ENCODE peak calls at places on chromosomes 11 and 22, in eight cellular contexts. O is cardiac muscle cell; N is GM23338; G is CD8-positive, alpha-beta T cell; U is Caco-2; B is colonic mucosa; P is pancreas; A is body of pancreas. R is an unnamed sample.
A peak's percentile ranks its signal among the peaks of the same experiment; 100 is the strongest.

GRCh38 chr22:44074286-44074984 is 50.3 kb downstream of the PARVB start:
- DNase-seq in G (no peak), N (no peak), P (no peak), U (no peak), B (no peak), O (no peak), A (no peak), R (peak; percentile 60)

GRCh38 chr22:39428597-39429071 is 28.2 kb upstream of the MGAT3 start:
- DNase-seq in B (no peak), P (no peak), U (peak; percentile 65), O (no peak), G (no peak), N (peak; percentile 98), A (no peak), R (no peak)

GRCh38 chr11:111299111-111300026 is 1.0 kb downstream of the POU2AF3 start:
- DNase-seq in A (peak; percentile 78), G (no peak), P (peak; percentile 69), U (peak; percentile 87), B (peak; percentile 74), O (peak; percentile 48), N (peak; percentile 75), R (no peak)

GRCh38 chr11:12540075-12540685 is 134.0 kb upstream of the TEAD1 start:
- DNase-seq in G (no peak), P (no peak), U (no peak), B (no peak), A (no peak), N (peak; percentile 17), O (peak; percentile 63), R (no peak)

GRCh38 chr22:20058989-20059770 is 20.9 kb upstream of the DGCR8 start:
- DNase-seq in G (no peak), N (no peak), O (peak; percentile 71), P (no peak), U (no peak), B (no peak), A (no peak), R (no peak)

GRCh38 chr22:31917227-31917921 is 27.0 kb upstream of the YWHAH start:
- DNase-seq in U (no peak), P (peak; percentile 40), O (no peak), A (peak; percentile 54), B (peak; percentile 25), G (no peak), N (no peak), R (no peak)

GRCh38 chr11:47152126-47152952 is 24.3 kb downstream of the ARFGAP2 start:
- DNase-seq in U (no peak), A (no peak), G (no peak), O (no peak), P (no peak), N (no peak), B (no peak), R (no peak)

GRCh38 chr11:33721291-33721840 is 14.9 kb downstream of the CD59 start:
- DNase-seq in U (no peak), A (no peak), B (no peak), P (no peak), O (peak; percentile 43), G (no peak), N (no peak), R (no peak)

GRCh38 chr11:130407978-130408377 is 20.4 kb downstream of the ADAMTS8 start:
- DNase-seq in U (no peak), P (no peak), A (peak; percentile 57), N (no peak), B (no peak), G (no peak), O (peak; percentile 46), R (no peak)

GRCh38 chr22:24432059-24432853 is 4.9 kb downstream of the ADORA2A start:
- DNase-seq in P (no peak), N (no peak), A (peak; percentile 42), O (peak; percentile 82), U (no peak), G (peak; percentile 35), B (peak; percentile 59), R (peak; percentile 71)

GRCh38 chr22:36610567-36610966 is 81.6 kb upstream of the EIF3D start:
- DNase-seq in G (no peak), N (no peak), U (no peak), B (no peak), O (no peak), A (peak; percentile 60), P (peak; percentile 39), R (no peak)

GRCh38 chr22:36612458-36612857 is 83.5 kb upstream of the EIF3D start:
- DNase-seq in O (peak; percentile 10), G (no peak), N (no peak), P (peak; percentile 59), A (peak; percentile 74), B (no peak), U (no peak), R (no peak)

GRCh38 chr22:36608987-36609386 is 80.0 kb upstream of the EIF3D start:
- DNase-seq in A (no peak), G (no peak), B (no peak), U (no peak), O (no peak), N (peak; percentile 44), P (no peak), R (no peak)

GRCh38 chr22:36610056-36610455 is 81.1 kb upstream of the EIF3D start:
- DNase-seq in G (no peak), A (no peak), B (no peak), U (no peak), P (no peak), N (peak; percentile 47), O (no peak), R (no peak)

DNA sequence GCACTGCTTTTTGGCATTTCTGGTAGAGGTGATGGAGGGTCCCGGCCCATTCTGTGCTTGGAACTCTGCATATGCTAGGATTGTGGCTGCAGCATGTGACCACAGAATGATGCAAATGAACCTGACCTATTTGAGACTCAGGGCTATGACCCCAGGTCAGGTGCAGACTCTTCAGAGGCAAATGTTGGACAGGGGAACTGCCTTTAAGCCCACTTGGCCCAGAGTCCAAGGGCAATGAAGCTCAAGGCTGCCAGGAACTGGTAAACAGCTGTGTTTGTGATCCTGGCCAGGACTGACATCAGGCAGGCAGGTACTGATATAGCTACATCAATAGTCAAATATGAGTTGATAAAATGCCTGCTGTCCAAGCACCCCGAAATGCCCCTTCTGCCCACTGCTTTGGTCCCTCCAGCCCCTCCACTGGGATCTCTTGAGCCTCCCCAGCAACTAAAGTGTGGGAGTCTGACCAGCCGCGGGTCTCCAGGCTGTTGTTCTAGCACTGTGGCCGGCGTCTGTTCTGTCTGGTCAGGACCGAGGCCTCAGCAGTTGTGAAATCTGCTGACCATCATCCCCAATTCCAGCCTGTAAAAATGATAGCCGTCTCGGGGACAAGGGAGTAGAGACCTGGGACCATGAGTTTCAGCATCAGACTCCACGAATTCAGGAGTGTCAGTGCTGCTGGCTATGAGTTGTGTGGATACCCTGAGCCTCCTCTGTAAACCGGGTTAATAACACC is 82.4 kb upstream of the EIF3D start:
- DNase-seq in B (no peak), G (no peak), O (no peak), U (no peak), P (peak; percentile 76), A (peak; percentile 89), N (no peak), R (no peak)
- H3K27me3 ChIP-seq in B (peaks cover 5% of the 10 kb centered on the region), G (no peaks in the 10 kb centered on the region), O (no peaks in the 10 kb centered on the region), U (peaks cover 8% of the 10 kb centered on the region), P (no peaks in the 10 kb centered on the region), A (no peaks in the 10 kb centered on the region), N (no peaks in the 10 kb centered on the region), R (peaks cover 2% of the 10 kb centered on the region)

GRCh38 chr11:73151371-73151870 is 9.3 kb upstream of the FCHSD2 start:
- DNase-seq in P (no peak), A (no peak), O (no peak), N (no peak), U (no peak), B (no peak), G (no peak), R (no peak)
- H3K4me1 ChIP-seq in P (peaks cover 20% of the 10 kb centered on the region), A (peaks cover 20% of the 10 kb centered on the region), O (peaks cover 21% of the 10 kb centered on the region), N (peaks cover 8% of the 10 kb centered on the region), U (peaks cover 2% of the 10 kb centered on the region), B (no peaks in the 10 kb centered on the region), G (peaks cover 45% of the 10 kb centered on the region), R (no peaks in the 10 kb centered on the region)

DNA sequence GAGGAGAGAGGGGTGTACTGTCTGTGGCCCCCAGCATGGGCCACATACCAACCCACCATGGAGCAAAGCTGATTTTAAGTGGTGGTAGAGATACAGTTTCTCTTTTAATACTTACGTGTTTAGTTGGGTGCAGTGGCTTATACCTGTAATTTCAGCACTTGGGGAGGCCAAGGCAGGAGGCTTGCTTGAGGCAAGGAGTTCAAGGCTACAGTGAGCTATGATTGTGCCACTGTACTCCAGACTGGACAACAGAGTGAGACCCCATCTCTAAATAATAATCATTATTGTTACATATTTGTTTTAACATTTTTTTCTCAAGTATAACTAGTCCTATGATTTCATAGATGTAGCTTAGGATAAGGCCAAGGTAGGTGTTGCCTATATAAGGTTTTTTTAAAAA is 8.8 kb downstream of the GGA1 start:
- DNase-seq in N (no peak), P (no peak), G (no peak), A (no peak), O (no peak), U (no peak), B (no peak), R (no peak)
- H3K27me3 ChIP-seq in N (no peaks in the 10 kb centered on the region), P (no peaks in the 10 kb centered on the region), G (no peaks in the 10 kb centered on the region), A (no peaks in the 10 kb centered on the region), O (no peaks in the 10 kb centered on the region), U (no peaks in the 10 kb centered on the region), B (no peaks in the 10 kb centered on the region), R (no peaks in the 10 kb centered on the region)

DNA sequence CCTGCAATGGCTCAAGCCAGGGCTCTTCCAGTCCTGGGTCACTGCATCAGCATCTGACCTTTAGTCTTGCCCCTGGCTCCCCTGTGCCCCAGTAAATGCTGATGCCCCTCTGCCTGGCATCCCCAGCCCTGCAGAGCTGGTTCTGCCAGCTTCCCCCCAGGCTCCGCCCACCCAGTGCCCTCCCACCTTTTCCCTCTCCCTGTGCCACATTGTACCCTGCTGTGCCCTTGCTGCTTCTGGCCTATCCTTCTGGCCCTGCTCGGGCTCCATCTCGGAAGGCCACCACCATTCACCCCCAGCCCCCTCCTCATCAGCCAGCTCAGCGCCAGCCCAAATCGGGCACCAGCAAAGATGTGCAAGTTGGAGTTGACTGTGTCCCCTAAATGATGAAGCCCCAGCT is 7.4 kb downstream of the CAPN5 start:
- DNase-seq in P (peak; percentile 34), O (no peak), B (peak; percentile 85), U (no peak), N (no peak), G (no peak), A (no peak), R (no peak)
- H3K4me1 ChIP-seq in P (peaks cover 32% of the 10 kb centered on the region), O (no peaks in the 10 kb centered on the region), B (peaks cover 50% of the 10 kb centered on the region), U (peaks cover 10% of the 10 kb centered on the region), N (no peaks in the 10 kb centered on the region), G (peaks cover 28% of the 10 kb centered on the region), A (peaks cover 30% of the 10 kb centered on the region), R (peaks cover 27% of the 10 kb centered on the region)

GRCh38 chr11:114065094-114065493 is 5.6 kb downstream of the ZBTB16 start:
- DNase-seq in A (no peak), P (no peak), G (no peak), O (no peak), N (no peak), B (no peak), U (no peak), R (no peak)
- H3K27me3 ChIP-seq in A (no peaks in the 10 kb centered on the region), P (no peaks in the 10 kb centered on the region), G (no peaks in the 10 kb centered on the region), O (peaks cover 75% of the 10 kb centered on the region), N (peaks cover 46% of the 10 kb centered on the region), B (no peaks in the 10 kb centered on the region), U (no peaks in the 10 kb centered on the region), R (peaks cover 71% of the 10 kb centered on the region)

R was measured in BE2C.